ENCODE peak calls at places on chromosomes 1 and 21, in nine cellular contexts. One of them, this sample, is unnamed. For H3K27me3, the result is how much of the 10 kb centered on the place peaks cover.

GRCh38 chr1:116763787-116764465 is 9.7 kb downstream of the CD2 start:
- DNase-seq in GM23338: peak
- DNase-seq in BE2C: peak
- DNase-seq in tibial nerve: no peak
- DNase-seq in effector memory CD4-positive, alpha-beta T cell: no peak
- DNase-seq in testis: peak
- DNase-seq in ovary: no peak
- DNase-seq in heart left ventricle: no peak
- DNase-seq in fibroblast of lung: no peak
- DNase-seq in this sample: no peak

GRCh38 chr1:17204546-17205440 is at the start of gene PADI1:
- DNase-seq in GM23338: no peak
- DNase-seq in BE2C: no peak
- DNase-seq in tibial nerve: no peak
- DNase-seq in effector memory CD4-positive, alpha-beta T cell: no peak
- DNase-seq in testis: no peak
- DNase-seq in ovary: no peak
- DNase-seq in heart left ventricle: no peak
- DNase-seq in fibroblast of lung: no peak
- DNase-seq in this sample: no peak

GRCh38 chr21:36610201-36610600 is 88.7 kb upstream of the SIM2 start:
- DNase-seq in GM23338: no peak
- DNase-seq in BE2C: no peak
- DNase-seq in tibial nerve: no peak
- DNase-seq in effector memory CD4-positive, alpha-beta T cell: no peak
- DNase-seq in testis: no peak
- DNase-seq in ovary: no peak
- DNase-seq in heart left ventricle: no peak
- DNase-seq in fibroblast of lung: peak
- DNase-seq in this sample: no peak

GRCh38 chr1:90727917-90728655 is 11.0 kb upstream of the BARHL2 start:
- DNase-seq in GM23338: peak
- DNase-seq in BE2C: no peak
- DNase-seq in tibial nerve: no peak
- DNase-seq in effector memory CD4-positive, alpha-beta T cell: no peak
- DNase-seq in testis: no peak
- DNase-seq in ovary: no peak
- DNase-seq in heart left ventricle: no peak
- DNase-seq in fibroblast of lung: no peak
- DNase-seq in this sample: no peak

GRCh38 chr1:78280626-78281025 is 210.1 kb upstream of the PTGFR start:
- DNase-seq in GM23338: no peak
- DNase-seq in BE2C: no peak
- DNase-seq in tibial nerve: no peak
- DNase-seq in effector memory CD4-positive, alpha-beta T cell: no peak
- DNase-seq in testis: no peak
- DNase-seq in ovary: no peak
- DNase-seq in heart left ventricle: no peak
- DNase-seq in fibroblast of lung: peak
- DNase-seq in this sample: no peak

GRCh38 chr1:115717541-115717940 is 51.0 kb downstream of the CASQ2 start:
- DNase-seq in GM23338: peak
- DNase-seq in BE2C: peak
- DNase-seq in tibial nerve: peak
- DNase-seq in effector memory CD4-positive, alpha-beta T cell: no peak
- DNase-seq in testis: peak
- DNase-seq in ovary: peak
- DNase-seq in heart left ventricle: peak
- DNase-seq in fibroblast of lung: peak
- DNase-seq in this sample: no peak

GRCh38 chr1:219788091-219788490 is 140.3 kb downstream of the SLC30A10 start:
- DNase-seq in GM23338: no peak
- DNase-seq in BE2C: no peak
- DNase-seq in tibial nerve: no peak
- DNase-seq in effector memory CD4-positive, alpha-beta T cell: no peak
- DNase-seq in testis: no peak
- DNase-seq in ovary: no peak
- DNase-seq in heart left ventricle: no peak
- DNase-seq in fibroblast of lung: peak
- DNase-seq in this sample: no peak

GRCh38 chr1:232223887-232224286 is 406.0 kb downstream of the SIPA1L2 start:
- DNase-seq in GM23338: no peak
- DNase-seq in BE2C: no peak
- DNase-seq in tibial nerve: no peak
- DNase-seq in effector memory CD4-positive, alpha-beta T cell: no peak
- DNase-seq in testis: no peak
- DNase-seq in ovary: no peak
- DNase-seq in heart left ventricle: no peak
- DNase-seq in fibroblast of lung: no peak
- DNase-seq in this sample: no peak

GRCh38 chr1:935751-936231 is 12.1 kb downstream of the SAMD11 start:
- DNase-seq in GM23338: peak
- DNase-seq in BE2C: peak
- DNase-seq in tibial nerve: no peak
- DNase-seq in effector memory CD4-positive, alpha-beta T cell: no peak
- DNase-seq in testis: no peak
- DNase-seq in ovary: no peak
- DNase-seq in heart left ventricle: no peak
- DNase-seq in fibroblast of lung: no peak
- DNase-seq in this sample: no peak

GRCh38 chr1:81111818-81112217 is 688.9 kb upstream of the ADGRL2 start:
- DNase-seq in GM23338: no peak
- DNase-seq in BE2C: no peak
- DNase-seq in tibial nerve: no peak
- DNase-seq in effector memory CD4-positive, alpha-beta T cell: no peak
- DNase-seq in testis: no peak
- DNase-seq in ovary: no peak
- DNase-seq in heart left ventricle: no peak
- DNase-seq in fibroblast of lung: peak
- DNase-seq in this sample: no peak

GRCh38 chr1:112388436-112388835 is 7.6 kb upstream of the CTTNBP2NL start:
- DNase-seq in GM23338: peak
- DNase-seq in BE2C: no peak
- DNase-seq in tibial nerve: no peak
- DNase-seq in effector memory CD4-positive, alpha-beta T cell: no peak
- DNase-seq in testis: no peak
- DNase-seq in ovary: no peak
- DNase-seq in heart left ventricle: peak
- DNase-seq in fibroblast of lung: peak
- DNase-seq in this sample: no peak

GRCh38 chr1:245956225-245956624 is 550.9 kb downstream of the SMYD3 start:
- DNase-seq in GM23338: no peak
- DNase-seq in BE2C: no peak
- DNase-seq in tibial nerve: no peak
- DNase-seq in effector memory CD4-positive, alpha-beta T cell: peak
- DNase-seq in testis: no peak
- DNase-seq in ovary: no peak
- DNase-seq in heart left ventricle: no peak
- DNase-seq in fibroblast of lung: peak
- DNase-seq in this sample: no peak

GRCh38 chr1:47584249-47584648 is 146.4 kb downstream of the FOXD2 start:
- DNase-seq in GM23338: no peak
- DNase-seq in BE2C: no peak
- DNase-seq in tibial nerve: no peak
- DNase-seq in effector memory CD4-positive, alpha-beta T cell: no peak
- DNase-seq in testis: no peak
- DNase-seq in ovary: no peak
- DNase-seq in heart left ventricle: peak
- DNase-seq in fibroblast of lung: no peak
- DNase-seq in this sample: no peak

GRCh38 chr1:56472860-56473259 is 106.5 kb downstream of the PLPP3 start:
- DNase-seq in GM23338: no peak
- DNase-seq in BE2C: no peak
- DNase-seq in tibial nerve: no peak
- DNase-seq in effector memory CD4-positive, alpha-beta T cell: no peak
- DNase-seq in testis: no peak
- DNase-seq in ovary: no peak
- DNase-seq in heart left ventricle: no peak
- DNase-seq in fibroblast of lung: no peak
- DNase-seq in this sample: no peak

GRCh38 chr1:143667730-143668129 is 304.1 kb downstream of the FAM72C start:
- DNase-seq in GM23338: no peak
- DNase-seq in BE2C: no peak
- DNase-seq in tibial nerve: no peak
- DNase-seq in effector memory CD4-positive, alpha-beta T cell: no peak
- DNase-seq in testis: no peak
- DNase-seq in ovary: no peak
- DNase-seq in heart left ventricle: no peak
- DNase-seq in fibroblast of lung: no peak
- DNase-seq in this sample: no peak

GRCh38 chr1:3598051-3598471 is 13.2 kb downstream of the MEGF6 start:
- DNase-seq in GM23338: peak
- DNase-seq in BE2C: no peak
- DNase-seq in tibial nerve: no peak
- DNase-seq in effector memory CD4-positive, alpha-beta T cell: no peak
- DNase-seq in testis: peak
- DNase-seq in ovary: peak
- DNase-seq in heart left ventricle: peak
- DNase-seq in fibroblast of lung: peak
- DNase-seq in this sample: peak
- H3K27me3 ChIP-seq in GM23338: under half
- H3K27me3 ChIP-seq in BE2C: under half
- H3K27me3 ChIP-seq in tibial nerve: under half
- H3K27me3 ChIP-seq in effector memory CD4-positive, alpha-beta T cell: under half
- H3K27me3 ChIP-seq in testis: under half
- H3K27me3 ChIP-seq in ovary: under half
- H3K27me3 ChIP-seq in heart left ventricle: under half
- H3K27me3 ChIP-seq in fibroblast of lung: under half
- H3K27me3 ChIP-seq in this sample: under half

DNA sequence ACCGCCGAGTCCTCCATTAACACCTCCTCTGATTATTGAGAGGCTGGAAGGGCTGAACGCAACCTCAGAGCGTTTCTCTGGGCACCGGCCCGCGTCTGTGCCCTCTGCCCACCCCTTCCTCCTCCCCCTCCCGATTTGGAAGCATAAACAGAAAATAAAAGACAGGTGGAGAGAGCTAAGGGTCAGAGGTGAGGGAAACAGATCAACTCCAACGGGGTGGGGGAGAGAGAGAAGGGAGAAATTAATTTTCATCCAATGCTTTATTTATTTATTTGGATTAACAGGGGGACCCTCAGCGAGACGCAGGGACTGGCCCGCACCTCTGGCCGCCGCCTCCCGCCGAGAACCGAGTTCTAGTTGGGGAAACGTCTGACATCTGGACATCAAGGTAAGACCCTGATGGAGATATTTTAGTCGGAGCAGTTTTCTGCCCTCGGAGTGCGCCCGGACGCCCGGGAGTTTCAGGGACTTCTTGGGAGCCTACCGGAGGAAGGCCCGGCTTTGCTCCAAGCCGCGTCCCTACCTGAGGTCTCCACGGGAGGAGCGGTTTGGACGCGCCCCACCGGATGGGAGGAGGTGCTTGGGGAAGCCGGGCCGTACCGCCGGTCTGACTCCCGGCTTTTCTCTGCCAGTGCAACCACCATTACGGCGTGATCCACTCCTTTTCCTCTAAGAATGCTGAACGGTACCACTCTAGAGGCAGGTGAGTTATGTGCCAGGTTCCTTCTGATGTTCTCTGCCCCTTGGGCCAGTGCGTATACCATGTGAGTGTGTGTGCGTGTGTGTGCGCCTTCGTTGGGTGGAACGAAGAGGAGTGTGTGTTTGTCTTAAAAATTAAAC is 5.1 kb upstream of the LHX9 start:
- DNase-seq in GM23338: peak
- DNase-seq in BE2C: no peak
- DNase-seq in tibial nerve: no peak
- DNase-seq in effector memory CD4-positive, alpha-beta T cell: no peak
- DNase-seq in testis: no peak
- DNase-seq in ovary: no peak
- DNase-seq in heart left ventricle: no peak
- DNase-seq in fibroblast of lung: no peak
- DNase-seq in this sample: no peak
- H3K4me3 ChIP-seq in GM23338: peak
- H3K4me3 ChIP-seq in BE2C: peak
- H3K4me3 ChIP-seq in tibial nerve: no peak
- H3K4me3 ChIP-seq in effector memory CD4-positive, alpha-beta T cell: peak
- H3K4me3 ChIP-seq in testis: peak
- H3K4me3 ChIP-seq in ovary: no peak
- H3K4me3 ChIP-seq in heart left ventricle: peak
- H3K4me3 ChIP-seq in fibroblast of lung: no peak
- H3K4me3 ChIP-seq in this sample: peak

DNA sequence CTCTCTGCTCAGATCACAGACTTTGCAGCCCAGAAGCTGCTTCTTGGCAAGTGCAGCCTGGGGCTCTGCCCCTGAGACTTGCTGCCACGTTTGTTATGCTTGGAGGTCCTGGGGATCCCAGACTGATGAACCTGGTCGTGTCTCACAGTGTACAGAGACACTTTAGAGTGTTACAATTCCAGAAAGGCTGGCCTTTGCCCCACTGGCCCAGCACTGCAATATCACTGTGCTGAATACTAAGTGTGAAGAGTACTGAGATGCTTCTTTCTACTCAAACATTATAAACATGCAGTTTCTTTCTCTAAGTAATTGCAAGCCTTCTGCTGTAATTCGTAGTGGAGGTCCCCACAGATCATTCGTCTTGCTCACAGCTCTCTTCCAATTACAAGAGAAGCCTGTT is 133.2 kb downstream of the MAP3K21 start:
- DNase-seq in GM23338: no peak
- DNase-seq in BE2C: no peak
- DNase-seq in tibial nerve: no peak
- DNase-seq in effector memory CD4-positive, alpha-beta T cell: no peak
- DNase-seq in testis: no peak
- DNase-seq in ovary: no peak
- DNase-seq in heart left ventricle: no peak
- DNase-seq in fibroblast of lung: no peak
- DNase-seq in this sample: no peak
- H3K27me3 ChIP-seq in GM23338: under half
- H3K27me3 ChIP-seq in BE2C: under half
- H3K27me3 ChIP-seq in tibial nerve: under half
- H3K27me3 ChIP-seq in effector memory CD4-positive, alpha-beta T cell: under half
- H3K27me3 ChIP-seq in testis: under half
- H3K27me3 ChIP-seq in ovary: under half
- H3K27me3 ChIP-seq in heart left ventricle: under half
- H3K27me3 ChIP-seq in fibroblast of lung: under half
- H3K27me3 ChIP-seq in this sample: under half

DNA sequence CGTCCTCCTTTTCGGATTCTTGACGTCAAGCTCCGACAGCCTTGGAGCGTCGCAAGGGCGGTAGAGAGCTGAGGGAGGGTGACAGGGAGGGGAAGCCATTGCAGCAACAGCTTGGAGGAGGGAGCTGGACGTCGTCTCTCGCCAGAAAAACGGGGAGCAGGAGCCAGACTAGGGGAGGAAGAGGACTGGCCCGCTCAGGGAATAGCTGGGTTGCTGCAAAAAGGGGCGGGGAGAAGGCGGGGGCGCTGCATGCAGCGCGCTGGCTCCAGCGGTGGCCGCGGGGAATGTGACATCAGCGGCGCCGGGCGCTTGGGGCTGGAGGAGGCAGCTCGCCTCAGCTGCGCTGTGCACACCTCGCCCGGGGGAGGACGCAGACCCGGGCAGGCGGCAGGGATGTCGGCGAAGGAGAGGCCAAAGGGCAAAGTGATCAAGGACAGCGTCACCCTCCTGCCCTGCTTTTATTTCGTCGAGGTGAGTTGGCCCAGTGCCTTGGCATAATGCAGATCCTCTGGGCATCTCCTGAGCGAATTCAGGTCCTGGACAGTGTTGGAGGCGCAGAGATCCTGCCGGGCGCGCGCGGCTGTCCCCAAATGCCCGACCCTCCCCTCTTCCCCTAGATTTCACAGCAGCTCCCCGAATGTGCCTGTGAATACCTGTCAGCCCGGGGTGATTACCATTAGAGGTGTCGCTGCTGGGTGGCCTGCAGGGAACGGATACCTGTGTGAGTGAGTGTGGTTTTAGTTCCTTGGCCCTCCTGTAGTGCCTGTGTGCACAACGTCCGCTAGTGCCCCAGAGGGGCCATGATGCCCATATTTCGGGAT is at the start of gene PLPPR4:
- DNase-seq in GM23338: peak
- DNase-seq in BE2C: peak
- DNase-seq in tibial nerve: peak
- DNase-seq in effector memory CD4-positive, alpha-beta T cell: no peak
- DNase-seq in testis: peak
- DNase-seq in ovary: no peak
- DNase-seq in heart left ventricle: peak
- DNase-seq in fibroblast of lung: peak
- DNase-seq in this sample: peak
- H3K4me3 ChIP-seq in GM23338: peak
- H3K4me3 ChIP-seq in BE2C: peak
- H3K4me3 ChIP-seq in tibial nerve: peak
- H3K4me3 ChIP-seq in effector memory CD4-positive, alpha-beta T cell: no peak
- H3K4me3 ChIP-seq in testis: peak
- H3K4me3 ChIP-seq in ovary: peak
- H3K4me3 ChIP-seq in heart left ventricle: peak
- H3K4me3 ChIP-seq in fibroblast of lung: peak
- H3K4me3 ChIP-seq in this sample: peak